ENCODE peak calls at places on chromosomes 16 and 17, in ten cellular contexts. A, X, I, C, J, Q, O, Y, D and Z are unnamed samples. For H3K36me3 and H3K9me3, the result is how much of the 10 kb centered on the place peaks cover.

GRCh38 chr16:2691491-2692248 is 9.3 kb downstream of the KCTD5 start:
- DNase-seq in J (no peak), O (no peak), A (no peak), C (peak), Y (peak), D (no peak), Q (no peak), I (no peak), X (no peak), Z (no peak)

GRCh38 chr17:22463110-22463850 is 771.0 kb downstream of the KCNJ18 start:
- DNase-seq in I (no peak), A (no peak), X (no peak), J (no peak), Y (no peak), Q (no peak), C (no peak), O (no peak), D (no peak), Z (no peak)

GRCh38 chr16:69772560-69773254 is 10.6 kb downstream of the WWP2 start:
- DNase-seq in Y (no peak), D (no peak), I (no peak), X (no peak), A (no peak), Q (no peak), J (no peak), C (no peak), O (no peak), Z (no peak)

GRCh38 chr17:8609910-8610309 is 20.6 kb downstream of the MYH10 start:
- DNase-seq in X (no peak), A (no peak), D (no peak), O (no peak), Y (no peak), Q (no peak), C (no peak), I (no peak), J (no peak), Z (no peak)

GRCh38 chr16:80717611-80718010 is 86.8 kb downstream of the CDYL2 start:
- DNase-seq in O (no peak), Y (no peak), D (no peak), A (no peak), Q (no peak), J (no peak), I (no peak), C (no peak), X (no peak), Z (no peak)

GRCh38 chr16:30491744-30492308 is 19.3 kb downstream of the ITGAL start:
- DNase-seq in I (peak), X (no peak), D (no peak), C (no peak), Y (peak), A (no peak), J (no peak), O (no peak), Q (peak), Z (peak)

GRCh38 chr16:55559233-55559632 is 7.3 kb upstream of the CAPNS2 start:
- DNase-seq in J (no peak), X (no peak), O (no peak), A (no peak), C (no peak), D (no peak), I (no peak), Y (no peak), Q (peak), Z (no peak)

GRCh38 chr17:41150026-41150425 is 401 bp upstream of the KRTAP4-5 start:
- DNase-seq in O (no peak), Q (no peak), D (no peak), J (no peak), C (no peak), X (no peak), A (no peak), Y (no peak), I (no peak), Z (no peak)

GRCh38 chr16:88298166-88298881 is 84.4 kb upstream of the ZNF469 start:
- DNase-seq in C (peak), A (no peak), D (peak), O (peak), J (no peak), X (peak), I (no peak), Y (peak), Q (no peak), Z (no peak)

GRCh38 chr17:69069289-69069688 is 8.6 kb upstream of the ABCA9 start:
- DNase-seq in D (no peak), X (no peak), C (no peak), O (no peak), I (no peak), Y (no peak), J (no peak), A (no peak), Q (no peak), Z (no peak)

GRCh38 chr17:17445925-17446665 is 30.7 kb upstream of the MED9 start:
- DNase-seq in X (no peak), O (no peak), Y (no peak), J (no peak), Q (peak), I (peak), A (peak), C (no peak), D (no peak), Z (peak)

GRCh38 chr17:83125515-83126274 is 46.3 kb downstream of the METRNL start:
- DNase-seq in A (no peak), X (peak), Q (no peak), D (peak), C (peak), Y (peak), O (peak), J (no peak), I (no peak), Z (no peak)

GRCh38 chr17:57574040-57574513 is 171.0 kb downstream of the CCDC182 start:
- DNase-seq in X (peak), I (peak), O (peak), D (no peak), J (no peak), Y (peak), C (peak), A (no peak), Q (peak), Z (no peak)

GRCh38 chr16:75279277-75279676 is 27.9 kb upstream of the BCAR1 start:
- DNase-seq in O (peak), J (no peak), C (no peak), D (peak), I (no peak), Q (no peak), A (no peak), X (no peak), Y (no peak), Z (no peak)

GRCh38 chr16:54588026-54588425 is 301.4 kb upstream of the IRX3 start:
- DNase-seq in A (no peak), J (no peak), Y (no peak), I (no peak), O (no peak), X (no peak), Q (no peak), C (no peak), D (no peak), Z (no peak)

GRCh38 chr16:10940501-10941079 is 1.7 kb downstream of the DEXI start:
- DNase-seq in D (peak), X (no peak), Y (no peak), A (no peak), J (no peak), I (no peak), O (peak), Q (no peak), C (peak), Z (peak)

GRCh38 chr16:11560701-11561439 is 25.8 kb downstream of the LITAF start:
- DNase-seq in X (no peak), D (no peak), O (no peak), I (peak), C (no peak), Y (peak), J (no peak), A (no peak), Q (no peak), Z (no peak)

GRCh38 chr16:19132898-19133297 is 19.1 kb downstream of the ITPRIPL2 start:
- DNase-seq in Q (no peak), A (no peak), C (no peak), O (peak), X (no peak), Y (no peak), I (no peak), J (no peak), D (no peak), Z (peak)

GRCh38 chr16:57600048-57600835 is 28.2 kb upstream of the ADGRG1 start:
- DNase-seq in Q (peak), C (peak), Y (peak), O (no peak), D (peak), J (no peak), X (no peak), I (peak), A (peak), Z (peak)

GRCh38 chr17:59846391-59847165 is 46.2 kb downstream of the TUBD1 start:
- DNase-seq in C (peak), Y (peak), Q (peak), J (no peak), O (peak), A (peak), D (no peak), X (peak), I (no peak), Z (peak)

GRCh38 chr16:11042205-11042604 is 97.8 kb downstream of the CLEC16A start:
- DNase-seq in X (no peak), A (no peak), D (no peak), Q (no peak), O (no peak), J (no peak), I (no peak), Y (no peak), C (no peak), Z (no peak)

GRCh38 chr17:9241371-9241712 is 220.0 kb downstream of the NTN1 start:
- DNase-seq in A (no peak), Y (peak), J (no peak), C (peak), Q (no peak), D (no peak), I (peak), O (peak), X (peak), Z (peak)

GRCh38 chr17:3828151-3828851 is 17.7 kb downstream of the NCBP3 start:
- DNase-seq in I (no peak), Y (no peak), X (no peak), A (no peak), O (no peak), D (no peak), J (no peak), C (peak), Q (no peak), Z (no peak)

GRCh38 chr17:41308251-41308917 is 725 bp downstream of the KRTAP16-1 start:
- DNase-seq in D (peak), I (peak), Y (no peak), J (no peak), Q (peak), C (peak), A (no peak), X (no peak), O (peak), Z (peak)

GRCh38 chr17:62840871-62841270 is 32.8 kb upstream of the MARCHF10 start:
- DNase-seq in A (no peak), X (no peak), C (no peak), Y (peak), J (no peak), O (no peak), D (no peak), I (no peak), Q (no peak), Z (no peak)
- H3K4me3 ChIP-seq in A (no peak), X (no peak), C (no peak), Y (no peak), J (no peak), O (no peak), D (no peak), I (no peak), Q (no peak), Z (no peak)

DNA sequence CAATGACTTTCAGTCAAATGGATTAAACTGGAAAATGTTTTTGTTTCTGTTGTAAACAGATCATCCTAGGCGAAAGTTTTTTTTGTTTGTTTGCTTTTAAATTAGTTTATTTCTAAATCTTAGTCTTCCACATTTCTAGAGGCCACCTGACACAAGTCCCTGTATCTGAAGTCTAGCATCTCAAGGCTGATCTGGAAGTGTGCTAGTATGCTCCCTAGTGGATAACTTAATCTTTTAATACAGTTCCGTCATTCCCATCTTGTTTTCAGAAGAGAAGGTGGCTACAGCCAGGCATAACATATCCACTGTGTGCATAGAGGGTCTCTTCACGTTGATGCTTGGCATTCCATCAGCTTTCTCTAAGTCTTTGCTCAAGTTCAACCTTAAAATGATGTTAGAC is 7.6 kb downstream of the IFT20 start:
- DNase-seq in Y (no peak), I (no peak), J (no peak), C (no peak), Q (no peak), A (no peak), D (no peak), O (no peak), X (no peak), Z (no peak)
- H3K36me3 ChIP-seq in Y (under half), I (half or more), J (half or more), C (under half), Q (under half), A (under half), D (half or more), O (under half), X (under half), Z (half or more)

DNA sequence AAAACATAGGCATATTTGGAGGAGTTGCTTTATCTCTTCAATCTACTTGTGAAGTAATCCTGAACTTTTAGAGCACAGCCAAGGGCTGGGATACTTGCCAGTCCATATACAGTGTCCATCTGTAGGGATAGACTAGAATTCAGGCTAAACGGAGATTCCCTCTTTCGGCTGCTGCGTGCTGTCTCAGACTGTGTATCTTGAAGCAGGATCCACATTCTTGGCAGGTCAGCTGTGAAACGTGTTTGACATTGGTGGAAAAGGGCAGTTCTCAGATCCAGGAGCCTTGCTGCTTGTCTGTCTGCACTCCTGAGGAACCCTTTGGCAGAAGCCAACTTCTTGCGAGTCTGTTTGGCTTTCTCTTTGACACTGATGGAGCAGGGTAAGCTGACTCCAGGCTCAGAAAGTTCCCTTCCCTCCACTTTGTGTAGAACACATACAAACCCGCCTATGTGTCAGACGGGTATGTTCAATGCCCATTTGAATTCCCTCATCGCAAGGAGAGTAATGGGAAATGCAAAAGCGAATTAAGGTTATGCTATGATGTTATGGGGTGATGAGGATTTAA is 221.8 kb downstream of the MAP2K4 start:
- DNase-seq in A (no peak), I (no peak), C (no peak), J (no peak), X (no peak), Q (peak), O (no peak), Y (no peak), D (no peak), Z (no peak)
- H3K9me3 ChIP-seq in A (under half), I (under half), C (under half), J (under half), X (under half), Q (under half), O (under half), Y (under half), D (under half), Z (under half)

GRCh38 chr17:44187131-44187899 is 543 bp downstream of the TMUB2 start:
- DNase-seq in A (no peak), O (no peak), J (no peak), C (no peak), I (no peak), D (peak), Q (no peak), Y (peak), X (no peak), Z (no peak)

GRCh38 chr17:44191389-44191788 is 4.6 kb downstream of the TMUB2 start:
- DNase-seq in X (no peak), A (no peak), Q (no peak), C (no peak), I (no peak), O (no peak), Y (peak), J (no peak), D (no peak), Z (no peak)

GRCh38 chr17:44186307-44187130 is at the start of gene TMUB2:
- DNase-seq in D (peak), Q (peak), A (peak), J (peak), C (peak), Y (peak), O (peak), X (peak), I (peak), Z (peak)

GRCh38 chr17:44190496-44190895 is 3.7 kb downstream of the TMUB2 start:
- DNase-seq in X (no peak), C (no peak), Q (no peak), J (no peak), O (no peak), D (no peak), I (no peak), Y (peak), A (no peak), Z (no peak)

GRCh38 chr17:44188757-44189403 is 2.1 kb downstream of the TMUB2 start:
- DNase-seq in O (no peak), J (no peak), I (no peak), A (no peak), D (no peak), C (no peak), X (no peak), Y (no peak), Q (no peak), Z (no peak)
- H3K4me3 ChIP-seq in O (no peak), J (no peak), I (no peak), A (no peak), D (no peak), C (no peak), X (no peak), Y (no peak), Q (no peak), Z (no peak)

DNA sequence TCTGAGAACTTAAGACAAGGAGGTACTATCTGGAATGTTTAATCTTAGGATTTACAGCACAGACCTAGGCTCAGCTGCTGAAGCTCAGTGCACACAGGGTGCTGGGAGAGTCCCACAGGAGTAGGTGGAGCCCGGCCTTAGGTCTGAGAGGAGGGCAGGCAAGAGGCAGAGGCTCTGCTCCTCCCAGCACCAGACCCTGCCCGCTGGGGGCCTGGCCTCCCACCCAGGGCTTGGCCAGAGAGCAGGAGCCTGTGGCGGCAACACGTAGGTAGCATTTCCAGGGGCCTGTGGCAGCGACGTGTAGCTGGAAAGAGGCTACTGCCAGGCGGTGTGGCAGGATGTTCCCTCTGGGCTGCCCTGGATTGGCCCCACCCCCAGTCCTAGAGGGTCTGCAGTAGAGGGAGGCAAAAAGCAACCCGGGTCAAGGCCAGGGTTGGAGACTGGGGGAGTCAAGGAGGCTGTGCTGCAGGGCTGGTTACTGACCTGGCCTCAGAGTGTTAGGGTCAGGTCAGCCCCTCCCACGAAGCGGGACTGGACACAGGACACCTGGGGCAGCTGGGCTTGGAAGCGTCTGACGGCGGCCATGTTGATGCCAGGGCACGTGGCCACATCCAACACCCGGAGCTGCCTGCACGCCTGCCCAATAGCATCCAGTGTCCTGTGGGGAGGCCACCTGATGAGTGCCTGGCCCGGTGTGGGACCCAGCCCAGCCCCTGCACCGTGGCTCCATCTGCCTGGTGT is 8.4 kb downstream of the ELMO3 start:
- DNase-seq in Y (no peak), A (no peak), Q (no peak), O (no peak), J (no peak), D (no peak), I (no peak), X (no peak), C (no peak), Z (no peak)
- H3K36me3 ChIP-seq in Y (under half), A (under half), Q (under half), O (under half), J (under half), D (half or more), I (under half), X (under half), C (under half), Z (under half)

GRCh38 chr16:83835972-83836566 is 28.3 kb downstream of the HSBP1 start:
- DNase-seq in J (peak), I (no peak), A (peak), X (no peak), C (no peak), Q (no peak), Y (no peak), D (no peak), O (no peak), Z (no peak)

GRCh38 chr16:83840060-83840617 is 32.4 kb downstream of the HSBP1 start:
- DNase-seq in A (no peak), Y (no peak), D (no peak), C (no peak), O (no peak), Q (no peak), I (no peak), J (no peak), X (no peak), Z (no peak)

GRCh38 chr16:83838151-83838550 is 30.4 kb downstream of the HSBP1 start:
- DNase-seq in A (no peak), O (no peak), D (no peak), Q (no peak), Y (no peak), X (no peak), C (no peak), I (no peak), J (no peak), Z (no peak)

GRCh38 chr16:83839561-83839960 is 31.8 kb downstream of the HSBP1 start:
- DNase-seq in O (no peak), C (no peak), A (no peak), Q (no peak), Y (no peak), X (no peak), D (no peak), J (no peak), I (no peak), Z (no peak)

GRCh38 chr16:83837566-83837965 is 29.8 kb downstream of the HSBP1 start:
- DNase-seq in A (no peak), O (no peak), Q (no peak), D (no peak), X (no peak), C (no peak), J (no peak), Y (no peak), I (no peak), Z (no peak)
- H3K9me3 ChIP-seq in A (under half), O (under half), Q (under half), D (under half), X (under half), C (under half), J (under half), Y (under half), I (under half), Z (under half)